ENCODE peak calls at places on chromosome 7, in six cellular contexts. Q is left ventricle myocardium inferior, X is HEK293T, N is fibroblast of the conjunctiva, E is OCI-M1, M is colonic mucosa. H is an unnamed sample.

GRCh38 chr7:5892498-5892897 is 6.0 kb upstream of the CCZ1 start:
- DNase-seq in M (no peak), Q (no peak), X (no peak), E (no peak), N (no peak), H (no peak)

GRCh38 chr7:1942704-1943294 is 272.7 kb downstream of the ELFN1 start:
- DNase-seq in X (no peak), N (no peak), E (no peak), Q (peak; percentile 2), M (no peak), H (no peak)

GRCh38 chr7:80781561-80781979 is 137.3 kb downstream of the SEMA3C start:
- DNase-seq in N (peak; percentile 85), E (no peak), M (no peak), X (no peak), Q (peak; percentile 35), H (peak; percentile 77)

GRCh38 chr7:94975316-94975715 is 67.9 kb downstream of the PPP1R9A start:
- DNase-seq in X (no peak), Q (no peak), E (no peak), N (peak; percentile 50), M (no peak), H (peak; percentile 10)

GRCh38 chr7:30487371-30487770 is 8.8 kb upstream of the NOD1 start:
- DNase-seq in N (no peak), X (no peak), E (no peak), Q (no peak), M (no peak), H (no peak)

GRCh38 chr7:89021741-89022140 is 226.2 kb upstream of the TEX47 start:
- DNase-seq in E (no peak), N (no peak), X (no peak), M (no peak), Q (no peak), H (no peak)

GRCh38 chr7:132656846-132657776 is 80.8 kb upstream of the PLXNA4 start:
- DNase-seq in Q (no peak), X (peak; percentile 34), M (no peak), E (peak; percentile 39), N (no peak), H (no peak)

GRCh38 chr7:155167706-155168365 is 97.7 kb downstream of the HTR5A start:
- DNase-seq in Q (no peak), N (no peak), X (no peak), E (no peak), M (no peak), H (no peak)

GRCh38 chr7:136687693-136688322 is 180.6 kb upstream of the CHRM2 start:
- DNase-seq in M (no peak), E (peak; percentile 42), X (peak; percentile 27), Q (no peak), N (no peak), H (no peak)

GRCh38 chr7:115678049-115678982 is 352.2 kb downstream of the TFEC start:
- DNase-seq in E (no peak), Q (no peak), N (peak; percentile 53), M (peak; percentile 62), X (no peak), H (peak; percentile 73)

GRCh38 chr7:102019461-102019860 is 202.0 kb downstream of the CUX1 start:
- DNase-seq in M (no peak), E (no peak), X (no peak), Q (no peak), N (no peak), H (no peak)

GRCh38 chr7:139118234-139118802 is 8.8 kb upstream of the ZC3HAV1 start:
- DNase-seq in E (peak; percentile 41), N (no peak), Q (no peak), M (no peak), X (peak; percentile 62), H (no peak)

H was measured in GM04504.